ENCODE peak calls at places on chromosomes 2 and 18, in five cellular contexts. U, P, J, F and E are unnamed samples.

GRCh38 chr2:85135066-85135914 is 2.1 kb downstream of the TCF7L1 start:
- DNase-seq in F (no peak), P (no peak), U (no peak), J (no peak), E (peak; percentile 66)

GRCh38 chr2:17589406-17590035 is 49.0 kb downstream of the VSNL1 start:
- DNase-seq in U (no peak), P (no peak), J (no peak), F (no peak), E (no peak)

GRCh38 chr2:6896930-6897759 is 19.6 kb downstream of the RSAD2 start:
- DNase-seq in J (no peak), F (peak; percentile 64), P (no peak), U (peak; percentile 55), E (peak; percentile 45)

GRCh38 chr2:218946621-218947020 is 12.8 kb upstream of the CDK5R2 start:
- DNase-seq in F (peak; percentile 8), P (no peak), U (no peak), J (no peak), E (no peak)

GRCh38 chr2:217413193-217413592 is 553.3 kb upstream of the TNP1 start:
- DNase-seq in U (no peak), P (no peak), F (peak; percentile 45), J (no peak), E (no peak)

GRCh38 chr2:118973542-118973951 is 31.6 kb downstream of the MARCO start:
- DNase-seq in U (no peak), P (no peak), F (peak; percentile 52), J (no peak), E (no peak)

GRCh38 chr2:128726221-128726620 is 407.6 kb upstream of the HS6ST1 start:
- DNase-seq in J (no peak), F (no peak), P (no peak), U (no peak), E (no peak)

GRCh38 chr2:31138037-31138962 is at the start of gene GALNT14:
- DNase-seq in J (peak; percentile 18), U (no peak), P (peak; percentile 73), F (peak; percentile 23), E (peak; percentile 90)

GRCh38 chr2:100391735-100392515 is 25.5 kb downstream of the CHST10 start:
- DNase-seq in P (no peak), J (no peak), U (no peak), F (no peak), E (no peak)

GRCh38 chr2:234879671-234880455 is 72.0 kb upstream of the SH3BP4 start:
- DNase-seq in U (peak; percentile 33), P (no peak), J (no peak), F (peak; percentile 93), E (no peak)

GRCh38 chr18:5073026-5073944 is 123.8 kb downstream of the AKAIN1 start:
- DNase-seq in U (peak; percentile 65), F (peak; percentile 10), J (no peak), P (peak; percentile 5), E (peak; percentile 41)

GRCh38 chr2:115234175-115234574 is 791.7 kb downstream of the DPP10 start:
- DNase-seq in P (no peak), U (no peak), F (no peak), J (no peak), E (no peak)

GRCh38 chr2:60400462-60400861 is 153.0 kb downstream of the BCL11A start:
- DNase-seq in U (no peak), J (no peak), P (no peak), F (no peak), E (no peak)

GRCh38 chr18:36519358-36519757 is 221.8 kb downstream of the FHOD3 start:
- DNase-seq in F (no peak), P (peak; percentile 13), J (no peak), U (no peak), E (no peak)